ENCODE peak calls at places on chromosome 10, in nine cellular contexts. K, A, J, P, R, I, F, H and Z are unnamed samples.

GRCh38 chr10:120432209-120432608 is 24.8 kb upstream of the PLPP4 start:
- DNase-seq in H (no peak), I (no peak), P (no peak), R (peak; percentile 41), F (no peak), J (no peak), K (no peak), A (no peak), Z (no peak)

GRCh38 chr10:12042409-12042796 is 206 bp downstream of the UPF2 start:
- DNase-seq in J (peak; percentile 26), I (peak; percentile 41), F (peak; percentile 54), H (no peak), R (peak; percentile 29), P (peak; percentile 48), A (no peak), K (no peak), Z (no peak)

GRCh38 chr10:10256860-10257259 is 760.8 kb upstream of the CELF2 start:
- DNase-seq in A (no peak), P (no peak), F (no peak), R (no peak), H (no peak), K (no peak), I (no peak), J (no peak), Z (no peak)

GRCh38 chr10:34808789-34809745 is 6.0 kb downstream of the PARD3 start:
- DNase-seq in H (no peak), P (no peak), R (peak; percentile 58), J (no peak), I (no peak), F (no peak), K (no peak), A (no peak), Z (no peak)

GRCh38 chr10:28676297-28676967 is 889 bp upstream of the BAMBI start:
- DNase-seq in F (no peak), A (peak; percentile 23), I (peak; percentile 1), R (peak; percentile 23), J (no peak), P (no peak), K (no peak), H (no peak), Z (no peak)

GRCh38 chr10:29501692-29502091 is 133.1 kb downstream of the SVIL start:
- DNase-seq in I (no peak), R (peak; percentile 86), H (no peak), F (no peak), K (no peak), A (no peak), J (no peak), P (no peak), Z (no peak)

GRCh38 chr10:91220954-91221696 is 662 bp downstream of the PCGF5 start:
- DNase-seq in P (peak; percentile 27), K (no peak), A (no peak), J (no peak), F (no peak), I (no peak), H (no peak), R (peak; percentile 50), Z (peak; percentile 12)

GRCh38 chr10:10938676-10939075 is 79.0 kb upstream of the CELF2 start:
- DNase-seq in K (no peak), R (no peak), J (no peak), F (no peak), A (no peak), I (no peak), H (no peak), P (no peak), Z (no peak)